ENCODE peak calls at places on chromosomes 7 and 10, in four cellular contexts. One of them, this sample, is unnamed.

GRCh38 chr7:46286346-46286745 is 365.3 kb upstream of the IGFBP3 start:
- DNase-seq in sigmoid colon: no peak
- DNase-seq in heart left ventricle: no peak
- DNase-seq in ovary: no peak
- DNase-seq in this sample: no peak

GRCh38 chr7:158811461-158811860 is 17.8 kb downstream of the ESYT2 start:
- DNase-seq in heart left ventricle: no peak
- DNase-seq in sigmoid colon: no peak
- DNase-seq in ovary: peak; percentile 37
- DNase-seq in this sample: no peak

GRCh38 chr7:96238976-96239766 is 82.7 kb downstream of the SLC25A13 start:
- DNase-seq in ovary: no peak
- DNase-seq in heart left ventricle: no peak
- DNase-seq in sigmoid colon: no peak
- DNase-seq in this sample: no peak

GRCh38 chr10:91210014-91210413 is 10.4 kb upstream of the PCGF5 start:
- DNase-seq in heart left ventricle: no peak
- DNase-seq in sigmoid colon: no peak
- DNase-seq in ovary: no peak
- DNase-seq in this sample: no peak

GRCh38 chr7:42736931-42737330 is 174.9 kb downstream of the C7orf25 start:
- DNase-seq in ovary: no peak
- DNase-seq in sigmoid colon: no peak
- DNase-seq in heart left ventricle: no peak
- DNase-seq in this sample: no peak

GRCh38 chr7:122886357-122887081 is at the start of gene CADPS2:
- DNase-seq in ovary: peak; percentile 84
- DNase-seq in heart left ventricle: peak; percentile 90
- DNase-seq in sigmoid colon: peak; percentile 93
- DNase-seq in this sample: peak; percentile 71

GRCh38 chr7:131154380-131154779 is 173.3 kb upstream of the MKLN1 start:
- DNase-seq in sigmoid colon: no peak
- DNase-seq in ovary: no peak
- DNase-seq in heart left ventricle: no peak
- DNase-seq in this sample: no peak

GRCh38 chr10:49187950-49188761 is at the start of gene TMEM273:
- DNase-seq in ovary: no peak
- DNase-seq in heart left ventricle: peak; percentile 90
- DNase-seq in sigmoid colon: peak; percentile 85
- DNase-seq in this sample: no peak

GRCh38 chr7:14754631-14755030 is 147.9 kb downstream of the DGKB start:
- DNase-seq in heart left ventricle: no peak
- DNase-seq in sigmoid colon: no peak
- DNase-seq in ovary: no peak
- DNase-seq in this sample: no peak

GRCh38 chr10:74825371-74826141 is 844 bp upstream of the KAT6B start:
- DNase-seq in heart left ventricle: no peak
- DNase-seq in ovary: no peak
- DNase-seq in sigmoid colon: no peak
- DNase-seq in this sample: no peak

GRCh38 chr10:112491144-112491543 is 44.1 kb downstream of the VTI1A start:
- DNase-seq in heart left ventricle: no peak
- DNase-seq in ovary: no peak
- DNase-seq in sigmoid colon: no peak
- DNase-seq in this sample: no peak

GRCh38 chr7:44282601-44283171 is 42.7 kb downstream of the CAMK2B start:
- DNase-seq in heart left ventricle: no peak
- DNase-seq in ovary: peak; percentile 4
- DNase-seq in sigmoid colon: peak; percentile 39
- DNase-seq in this sample: peak; percentile 35

GRCh38 chr7:96021533-96021932 is 249.2 kb downstream of the DYNC1I1 start:
- DNase-seq in ovary: no peak
- DNase-seq in sigmoid colon: no peak
- DNase-seq in heart left ventricle: no peak
- DNase-seq in this sample: no peak

GRCh38 chr10:104391150-104391968 is 37.7 kb downstream of the CFAP58 start:
- DNase-seq in ovary: no peak
- DNase-seq in sigmoid colon: no peak
- DNase-seq in heart left ventricle: no peak
- DNase-seq in this sample: no peak

GRCh38 chr10:124039432-124040086 is 53.8 kb downstream of the CHST15 start:
- DNase-seq in sigmoid colon: no peak
- DNase-seq in ovary: no peak
- DNase-seq in heart left ventricle: no peak
- DNase-seq in this sample: no peak

GRCh38 chr7:99473315-99473596 is 566 bp downstream of the ZNF789 start:
- DNase-seq in heart left ventricle: no peak
- DNase-seq in ovary: no peak
- DNase-seq in sigmoid colon: no peak
- DNase-seq in this sample: no peak

GRCh38 chr7:31271641-31272405 is 68.7 kb downstream of the NEUROD6 start:
- DNase-seq in heart left ventricle: no peak
- DNase-seq in sigmoid colon: no peak
- DNase-seq in ovary: no peak
- DNase-seq in this sample: no peak

GRCh38 chr7:32496052-32496813 is 944 bp downstream of the AVL9 start:
- DNase-seq in ovary: no peak
- DNase-seq in heart left ventricle: no peak
- DNase-seq in sigmoid colon: no peak
- DNase-seq in this sample: no peak

GRCh38 chr10:117218654-117219053 is 21.4 kb downstream of the KCNK18 start:
- DNase-seq in heart left ventricle: no peak
- DNase-seq in ovary: no peak
- DNase-seq in sigmoid colon: peak; percentile 41
- DNase-seq in this sample: no peak

GRCh38 chr10:11345224-11346054 is 266.0 kb downstream of the USP6NL start:
- DNase-seq in heart left ventricle: no peak
- DNase-seq in sigmoid colon: no peak
- DNase-seq in ovary: no peak
- DNase-seq in this sample: no peak

GRCh38 chr7:11668727-11669126 is 163.3 kb downstream of the THSD7A start:
- DNase-seq in heart left ventricle: no peak
- DNase-seq in ovary: no peak
- DNase-seq in sigmoid colon: no peak
- DNase-seq in this sample: no peak

GRCh38 chr10:12018438-12019342 is 23.9 kb downstream of the UPF2 start:
- DNase-seq in ovary: no peak
- DNase-seq in sigmoid colon: no peak
- DNase-seq in heart left ventricle: no peak
- DNase-seq in this sample: no peak

GRCh38 chr7:38411404-38411803 is 138.0 kb upstream of the TARP start:
- DNase-seq in ovary: no peak
- DNase-seq in sigmoid colon: no peak
- DNase-seq in heart left ventricle: no peak
- DNase-seq in this sample: no peak

GRCh38 chr7:84914598-84914997 is 272.3 kb downstream of the SEMA3D start:
- DNase-seq in ovary: no peak
- DNase-seq in heart left ventricle: no peak
- DNase-seq in sigmoid colon: no peak
- DNase-seq in this sample: no peak

GRCh38 chr7:106415433-106415832 is 130.7 kb upstream of the NAMPT start:
- DNase-seq in ovary: no peak
- DNase-seq in heart left ventricle: no peak
- DNase-seq in sigmoid colon: no peak
- DNase-seq in this sample: no peak

GRCh38 chr10:25294032-25294926 is 119.5 kb downstream of the GPR158 start:
- DNase-seq in ovary: no peak
- DNase-seq in sigmoid colon: no peak
- DNase-seq in heart left ventricle: no peak
- DNase-seq in this sample: no peak

GRCh38 chr10:102714621-102715455 is at the start of gene SFXN2:
- DNase-seq in heart left ventricle: no peak
- DNase-seq in sigmoid colon: no peak
- DNase-seq in ovary: no peak
- DNase-seq in this sample: no peak

GRCh38 chr10:17038627-17039026 is 91.0 kb downstream of the CUBN start:
- DNase-seq in ovary: peak; percentile 74
- DNase-seq in sigmoid colon: peak; percentile 92
- DNase-seq in heart left ventricle: no peak
- DNase-seq in this sample: no peak

GRCh38 chr10:104274762-104275721 is 6.1 kb downstream of the GSTO2 start:
- DNase-seq in heart left ventricle: peak; percentile 65
- DNase-seq in sigmoid colon: no peak
- DNase-seq in ovary: peak; percentile 27
- DNase-seq in this sample: no peak

GRCh38 chr10:5960070-5960972 is 17.0 kb downstream of the IL15RA start:
- DNase-seq in ovary: peak; percentile 4
- DNase-seq in sigmoid colon: peak; percentile 32
- DNase-seq in heart left ventricle: no peak
- DNase-seq in this sample: no peak

GRCh38 chr7:100826546-100827329 is 585 bp downstream of the EPHB4 start:
- DNase-seq in ovary: peak; percentile 44
- DNase-seq in heart left ventricle: no peak
- DNase-seq in sigmoid colon: no peak
- DNase-seq in this sample: no peak

GRCh38 chr7:121366852-121367431 is 29.2 kb downstream of the FAM3C start:
- DNase-seq in sigmoid colon: no peak
- DNase-seq in ovary: no peak
- DNase-seq in heart left ventricle: no peak
- DNase-seq in this sample: no peak

GRCh38 chr7:74010407-74010806 is 17.6 kb upstream of the ELN start:
- DNase-seq in heart left ventricle: peak; percentile 32
- DNase-seq in sigmoid colon: no peak
- DNase-seq in ovary: no peak
- DNase-seq in this sample: no peak

GRCh38 chr10:113644185-113645120 is 19.4 kb downstream of the NRAP start:
- DNase-seq in heart left ventricle: no peak
- DNase-seq in sigmoid colon: no peak
- DNase-seq in ovary: no peak
- DNase-seq in this sample: no peak

GRCh38 chr10:73501651-73502050 is 5.8 kb upstream of the PPP3CB start:
- DNase-seq in ovary: no peak
- DNase-seq in heart left ventricle: no peak
- DNase-seq in sigmoid colon: no peak
- DNase-seq in this sample: no peak

GRCh38 chr10:101031796-101032636 is 982 bp downstream of the SFXN3 start:
- DNase-seq in sigmoid colon: peak; percentile 90
- DNase-seq in ovary: peak; percentile 74
- DNase-seq in heart left ventricle: peak; percentile 90
- DNase-seq in this sample: peak; percentile 68
- TF ChIP-seq POLR2A in sigmoid colon: no peak
- TF ChIP-seq POLR2A in ovary: peak; percentile 46
- TF ChIP-seq POLR2A in heart left ventricle: no peak
- TF ChIP-seq POLR2A in this sample: no peak

GRCh38 chr7:52863667-52864066 is 171.8 kb upstream of the POM121L12 start:
- DNase-seq in heart left ventricle: no peak
- DNase-seq in ovary: no peak
- DNase-seq in sigmoid colon: no peak
- DNase-seq in this sample: no peak
- H3K9me3 ChIP-seq in heart left ventricle: no peaks in the 10 kb centered on the region
- H3K9me3 ChIP-seq in ovary: no peaks in the 10 kb centered on the region
- H3K9me3 ChIP-seq in sigmoid colon: no peaks in the 10 kb centered on the region
- H3K9me3 ChIP-seq in this sample: peaks cover 12% of the 10 kb centered on the region

GRCh38 chr7:91182819-91183405 is 81.3 kb upstream of the FZD1 start:
- DNase-seq in heart left ventricle: no peak
- DNase-seq in ovary: no peak
- DNase-seq in sigmoid colon: no peak
- DNase-seq in this sample: no peak
- H3K27ac ChIP-seq in heart left ventricle: no peak overlapping the region
- H3K27ac ChIP-seq in ovary: no peak overlapping the region
- H3K27ac ChIP-seq in sigmoid colon: no peak overlapping the region
- H3K27ac ChIP-seq in this sample: no peak overlapping the region

GRCh38 chr7:5523052-5523711 is 99.5 kb upstream of the TNRC18 start:
- DNase-seq in sigmoid colon: peak; percentile 86
- DNase-seq in ovary: no peak
- DNase-seq in heart left ventricle: no peak
- DNase-seq in this sample: no peak

GRCh38 chr7:5517057-5517456 is 93.4 kb upstream of the TNRC18 start:
- DNase-seq in heart left ventricle: no peak
- DNase-seq in sigmoid colon: no peak
- DNase-seq in ovary: no peak
- DNase-seq in this sample: no peak

GRCh38 chr7:5514440-5515035 is 90.9 kb upstream of the TNRC18 start:
- DNase-seq in sigmoid colon: no peak
- DNase-seq in ovary: peak; percentile 9
- DNase-seq in heart left ventricle: no peak
- DNase-seq in this sample: peak; percentile 63

GRCh38 chr7:5519515-5519928 is 95.9 kb upstream of the TNRC18 start:
- DNase-seq in heart left ventricle: no peak
- DNase-seq in sigmoid colon: no peak
- DNase-seq in ovary: no peak
- DNase-seq in this sample: no peak
- TF ChIP-seq POLR2A in heart left ventricle: no peak
- TF ChIP-seq POLR2A in sigmoid colon: no peak
- TF ChIP-seq POLR2A in ovary: no peak
- TF ChIP-seq POLR2A in this sample: no peak

GRCh38 chr7:4134204-4134603 is 547.9 kb upstream of the FOXK1 start:
- DNase-seq in ovary: no peak
- DNase-seq in heart left ventricle: no peak
- DNase-seq in sigmoid colon: peak; percentile 51
- DNase-seq in this sample: no peak
- H3K9me3 ChIP-seq in ovary: no peaks in the 10 kb centered on the region
- H3K9me3 ChIP-seq in heart left ventricle: no peaks in the 10 kb centered on the region
- H3K9me3 ChIP-seq in sigmoid colon: no peaks in the 10 kb centered on the region
- H3K9me3 ChIP-seq in this sample: no peaks in the 10 kb centered on the region

GRCh38 chr7:137983308-137984008 is 18.4 kb downstream of the CREB3L2 start:
- DNase-seq in heart left ventricle: no peak
- DNase-seq in ovary: no peak
- DNase-seq in sigmoid colon: no peak
- DNase-seq in this sample: no peak

GRCh38 chr7:137981668-137982067 is 20.2 kb downstream of the CREB3L2 start:
- DNase-seq in sigmoid colon: no peak
- DNase-seq in heart left ventricle: no peak
- DNase-seq in ovary: no peak
- DNase-seq in this sample: no peak

GRCh38 chr7:137978464-137979237 is 23.2 kb downstream of the CREB3L2 start:
- DNase-seq in sigmoid colon: peak; percentile 85
- DNase-seq in ovary: peak; percentile 44
- DNase-seq in heart left ventricle: no peak
- DNase-seq in this sample: no peak

GRCh38 chr7:137980308-137980707 is 21.6 kb downstream of the CREB3L2 start:
- DNase-seq in heart left ventricle: no peak
- DNase-seq in ovary: no peak
- DNase-seq in sigmoid colon: no peak
- DNase-seq in this sample: no peak

DNA sequence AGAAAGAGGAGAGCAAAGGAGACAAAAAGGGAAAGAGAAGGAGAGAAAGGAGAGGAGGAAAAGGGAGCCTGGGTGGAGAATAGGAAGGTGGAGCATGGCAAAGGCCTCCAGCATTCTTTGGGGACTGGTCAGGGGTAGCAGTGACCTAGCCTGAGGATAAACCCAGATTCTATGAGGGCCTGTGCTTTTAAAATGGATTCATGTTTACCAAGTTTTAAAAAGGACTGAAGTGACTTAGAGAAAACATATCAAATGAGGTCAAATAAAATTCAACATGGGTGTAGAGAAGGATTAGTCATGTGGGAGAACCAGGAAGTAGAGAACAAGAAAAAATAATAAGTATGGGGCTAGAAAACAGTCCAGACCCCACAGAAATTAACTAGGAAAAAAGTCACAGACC is 20.7 kb downstream of the CREB3L2 start:
- DNase-seq in heart left ventricle: no peak
- DNase-seq in sigmoid colon: no peak
- DNase-seq in ovary: no peak
- DNase-seq in this sample: no peak
- H3K27ac ChIP-seq in heart left ventricle: no peak overlapping the region
- H3K27ac ChIP-seq in sigmoid colon: peak overlapping the region; percentile 99
- H3K27ac ChIP-seq in ovary: no peak overlapping the region
- H3K27ac ChIP-seq in this sample: peak overlapping the region; percentile 90